ENCODE peak calls at places on chromosomes 2 and 18, in six cellular contexts. One of them, this sample, is unnamed. For H3K36me3, the result is how much of the 10 kb centered on the place peaks cover.

GRCh38 chr2:84165256-84165655 is 293.8 kb downstream of the SUCLG1 start:
- DNase-seq in IMR-90: no peak
- DNase-seq in neuronal stem cell: no peak
- DNase-seq in H1: no peak
- DNase-seq in mesenchymal stem cell: no peak
- DNase-seq in trophoblast cell: no peak
- DNase-seq in this sample: no peak

GRCh38 chr2:6186332-6187100 is 494.3 kb downstream of the SOX11 start:
- DNase-seq in IMR-90: peak
- DNase-seq in neuronal stem cell: no peak
- DNase-seq in H1: no peak
- DNase-seq in mesenchymal stem cell: peak
- DNase-seq in trophoblast cell: peak
- DNase-seq in this sample: peak

GRCh38 chr18:59957957-59958356 is 58.2 kb downstream of the PMAIP1 start:
- DNase-seq in IMR-90: peak
- DNase-seq in neuronal stem cell: no peak
- DNase-seq in H1: no peak
- DNase-seq in mesenchymal stem cell: peak
- DNase-seq in trophoblast cell: no peak
- DNase-seq in this sample: no peak

GRCh38 chr2:164898475-164898874 is 56.9 kb downstream of the SLC38A11 start:
- DNase-seq in IMR-90: peak
- DNase-seq in neuronal stem cell: no peak
- DNase-seq in H1: no peak
- DNase-seq in mesenchymal stem cell: peak
- DNase-seq in trophoblast cell: peak
- DNase-seq in this sample: no peak

GRCh38 chr2:22900674-22901073 is 484.3 kb upstream of the KLHL29 start:
- DNase-seq in IMR-90: no peak
- DNase-seq in neuronal stem cell: no peak
- DNase-seq in H1: no peak
- DNase-seq in mesenchymal stem cell: no peak
- DNase-seq in trophoblast cell: no peak
- DNase-seq in this sample: no peak

GRCh38 chr2:24105816-24106215 is 17.3 kb downstream of the PFN4 start:
- DNase-seq in IMR-90: no peak
- DNase-seq in neuronal stem cell: no peak
- DNase-seq in H1: no peak
- DNase-seq in mesenchymal stem cell: no peak
- DNase-seq in trophoblast cell: no peak
- DNase-seq in this sample: no peak

GRCh38 chr2:70627499-70627898 is 73.9 kb upstream of the TGFA start:
- DNase-seq in IMR-90: no peak
- DNase-seq in neuronal stem cell: no peak
- DNase-seq in H1: no peak
- DNase-seq in mesenchymal stem cell: peak
- DNase-seq in trophoblast cell: no peak
- DNase-seq in this sample: no peak

GRCh38 chr18:25726278-25726677 is 364.1 kb downstream of the SS18 start:
- DNase-seq in IMR-90: peak
- DNase-seq in neuronal stem cell: no peak
- DNase-seq in H1: no peak
- DNase-seq in mesenchymal stem cell: peak
- DNase-seq in trophoblast cell: no peak
- DNase-seq in this sample: peak

GRCh38 chr2:142010871-142011270 is 119.9 kb downstream of the LRP1B start:
- DNase-seq in IMR-90: no peak
- DNase-seq in neuronal stem cell: no peak
- DNase-seq in H1: no peak
- DNase-seq in mesenchymal stem cell: no peak
- DNase-seq in trophoblast cell: no peak
- DNase-seq in this sample: no peak

GRCh38 chr2:202158796-202159195 is 79.6 kb downstream of the SUMO1 start:
- DNase-seq in IMR-90: peak
- DNase-seq in neuronal stem cell: no peak
- DNase-seq in H1: no peak
- DNase-seq in mesenchymal stem cell: no peak
- DNase-seq in trophoblast cell: no peak
- DNase-seq in this sample: no peak

GRCh38 chr2:63189026-63189425 is 138.4 kb downstream of the OTX1 start:
- DNase-seq in IMR-90: peak
- DNase-seq in neuronal stem cell: no peak
- DNase-seq in H1: peak
- DNase-seq in mesenchymal stem cell: peak
- DNase-seq in trophoblast cell: peak
- DNase-seq in this sample: peak

GRCh38 chr2:96626553-96626942 is 11.6 kb downstream of the KANSL3 start:
- DNase-seq in IMR-90: no peak
- DNase-seq in neuronal stem cell: no peak
- DNase-seq in H1: no peak
- DNase-seq in mesenchymal stem cell: no peak
- DNase-seq in trophoblast cell: peak
- DNase-seq in this sample: no peak
- H3K36me3 ChIP-seq in IMR-90: under half
- H3K36me3 ChIP-seq in neuronal stem cell: half or more
- H3K36me3 ChIP-seq in H1: under half
- H3K36me3 ChIP-seq in mesenchymal stem cell: under half
- H3K36me3 ChIP-seq in trophoblast cell: under half
- H3K36me3 ChIP-seq in this sample: under half

DNA sequence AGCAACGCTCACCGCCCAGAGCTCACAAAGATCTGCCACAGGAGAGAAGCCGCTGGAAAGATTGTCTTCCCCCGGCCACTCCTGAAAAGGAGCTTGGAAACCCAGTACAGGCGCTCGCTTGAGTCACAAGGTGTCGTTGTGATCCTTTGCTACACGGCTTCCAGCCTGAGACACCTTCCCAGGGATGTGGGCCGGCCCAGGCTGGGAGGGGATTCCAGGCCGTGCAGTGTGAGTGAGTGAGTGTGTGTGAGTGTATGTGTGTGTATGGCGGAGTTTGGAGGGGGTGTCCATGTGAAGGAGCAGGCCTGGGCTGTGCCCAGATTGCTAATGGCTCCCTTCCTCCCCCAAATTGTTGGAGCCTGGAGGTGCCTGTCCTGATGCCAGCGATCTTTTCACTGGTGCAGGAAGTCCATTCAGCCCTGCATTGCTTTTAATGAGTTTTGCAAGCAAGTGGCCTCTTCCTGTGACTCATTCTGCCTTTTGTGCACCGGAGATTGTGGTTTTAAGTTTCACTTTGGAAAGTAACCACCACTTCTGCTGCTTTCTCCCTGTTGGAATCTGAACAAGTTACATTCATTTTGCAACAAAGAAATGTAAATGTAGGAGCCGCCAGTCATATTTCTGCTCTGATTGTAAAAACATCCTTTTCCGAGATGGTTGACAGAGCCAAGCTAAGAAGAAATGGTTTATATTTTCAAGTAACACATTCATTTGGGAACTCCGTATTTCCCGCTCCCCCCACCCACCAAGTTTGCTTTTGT is 83.7 kb downstream of the LPIN1 start:
- DNase-seq in IMR-90: peak
- DNase-seq in neuronal stem cell: peak
- DNase-seq in H1: peak
- DNase-seq in mesenchymal stem cell: peak
- DNase-seq in trophoblast cell: peak
- DNase-seq in this sample: peak
- H4K8ac ChIP-seq in IMR-90: peak
- H4K8ac ChIP-seq in neuronal stem cell: no peak
- H4K8ac ChIP-seq in H1: peak
- H4K8ac ChIP-seq in mesenchymal stem cell: peak
- H4K8ac ChIP-seq in trophoblast cell: peak
- H4K8ac ChIP-seq in this sample: no peak

DNA sequence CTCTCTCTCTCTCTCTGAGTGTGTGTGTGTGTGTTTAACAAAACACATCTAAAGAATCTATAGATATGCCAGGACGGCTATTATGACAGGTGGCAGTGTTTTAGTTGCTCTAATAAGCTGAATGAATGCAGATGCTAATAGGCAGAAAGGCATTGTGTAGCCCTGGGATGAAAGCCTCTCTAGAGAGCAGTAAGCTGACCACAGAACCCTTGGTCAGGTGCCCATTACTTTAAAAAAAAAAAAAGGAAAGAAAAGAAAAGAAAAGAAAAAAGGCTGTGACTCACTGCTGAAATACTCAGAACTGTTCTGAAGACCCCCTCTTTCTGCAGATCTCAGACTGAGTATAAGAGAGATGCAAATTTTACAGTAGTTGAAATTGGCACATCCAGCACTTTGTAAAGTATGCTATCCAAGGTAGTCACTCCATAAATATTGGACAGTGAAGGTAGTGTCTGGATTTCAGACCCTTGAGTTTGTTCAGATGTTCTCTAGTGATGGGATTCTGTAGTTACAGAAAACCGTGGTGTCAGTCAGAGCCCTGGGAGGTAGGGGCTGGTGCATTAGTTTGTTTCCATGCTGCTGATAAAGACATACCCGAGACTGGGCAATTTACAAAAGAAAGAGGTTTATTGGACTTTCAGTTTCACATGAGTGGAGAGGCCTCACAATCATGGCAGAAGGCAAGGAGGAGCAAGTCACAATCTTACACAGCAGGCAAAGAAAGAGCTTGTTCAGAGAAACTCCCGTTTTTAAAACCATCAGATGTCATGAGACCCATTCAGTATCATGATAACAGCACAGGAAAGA is 30.9 kb downstream of the OSBPL6 start:
- DNase-seq in IMR-90: peak
- DNase-seq in neuronal stem cell: no peak
- DNase-seq in H1: no peak
- DNase-seq in mesenchymal stem cell: peak
- DNase-seq in trophoblast cell: no peak
- DNase-seq in this sample: no peak
- H2BK120ac ChIP-seq in IMR-90: no peak
- H2BK120ac ChIP-seq in neuronal stem cell: no peak
- H2BK120ac ChIP-seq in H1: no peak
- H2BK120ac ChIP-seq in mesenchymal stem cell: no peak
- H2BK120ac ChIP-seq in trophoblast cell: no peak
- H2BK120ac ChIP-seq in this sample: no peak

DNA sequence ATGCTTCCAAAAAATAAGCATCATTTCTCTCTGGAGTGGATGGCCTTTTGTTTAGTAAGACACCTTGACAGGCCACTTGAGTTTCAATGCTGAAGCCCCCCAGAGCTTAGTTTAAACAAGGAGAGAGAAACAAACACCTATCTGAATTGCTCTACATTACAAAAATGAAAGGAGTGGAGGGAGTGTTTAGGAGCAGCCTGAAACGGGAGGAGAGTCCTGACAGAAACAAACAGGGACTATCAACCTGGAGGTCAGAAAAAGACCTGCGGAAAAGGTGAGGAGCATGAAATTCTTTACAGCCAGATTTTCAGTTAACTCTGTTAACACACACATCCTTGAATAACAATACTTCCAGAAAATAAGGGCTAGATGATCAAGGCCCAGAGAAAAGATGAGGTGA is 126.2 kb downstream of the NR4A2 start:
- DNase-seq in IMR-90: no peak
- DNase-seq in neuronal stem cell: no peak
- DNase-seq in H1: no peak
- DNase-seq in mesenchymal stem cell: no peak
- DNase-seq in trophoblast cell: no peak
- DNase-seq in this sample: no peak
- H3K36me3 ChIP-seq in IMR-90: under half
- H3K36me3 ChIP-seq in neuronal stem cell: under half
- H3K36me3 ChIP-seq in H1: under half
- H3K36me3 ChIP-seq in mesenchymal stem cell: under half
- H3K36me3 ChIP-seq in trophoblast cell: under half
- H3K36me3 ChIP-seq in this sample: under half

GRCh38 chr2:126879348-126880261 is 19.1 kb upstream of the TEX51 start:
- DNase-seq in IMR-90: no peak
- DNase-seq in neuronal stem cell: no peak
- DNase-seq in H1: no peak
- DNase-seq in mesenchymal stem cell: no peak
- DNase-seq in trophoblast cell: no peak
- DNase-seq in this sample: no peak
- H4K8ac ChIP-seq in IMR-90: no peak
- H4K8ac ChIP-seq in neuronal stem cell: peak
- H4K8ac ChIP-seq in H1: no peak
- H4K8ac ChIP-seq in mesenchymal stem cell: no peak
- H4K8ac ChIP-seq in trophoblast cell: no peak
- H4K8ac ChIP-seq in this sample: no peak

GRCh38 chr2:169344736-169345506 is 17.4 kb downstream of the LRP2 start:
- DNase-seq in IMR-90: no peak
- DNase-seq in neuronal stem cell: no peak
- DNase-seq in H1: no peak
- DNase-seq in mesenchymal stem cell: no peak
- DNase-seq in trophoblast cell: no peak
- DNase-seq in this sample: no peak
- H2BK120ac ChIP-seq in IMR-90: no peak
- H2BK120ac ChIP-seq in neuronal stem cell: no peak
- H2BK120ac ChIP-seq in H1: no peak
- H2BK120ac ChIP-seq in mesenchymal stem cell: no peak
- H2BK120ac ChIP-seq in trophoblast cell: no peak
- H2BK120ac ChIP-seq in this sample: no peak

This sample was measured in mesendoderm.